ENCODE peak calls at places on chromosomes 4 and X, in ten cellular contexts. O is memory B cell; M is cardiac muscle cell; P is NCI-H2081; T is stimulated activated CD4-positive, alpha-beta T cell treated with anti-CD3 and anti-CD28 coated beads, Interleukin-1b, Interleukin-23, amount 100 ng/mL, for 24 hours; X is kidney glomerular epithelial cell; H is HEK293T; B is dermis blood vessel endothelial cell; G is D341Med; U is astrocyte of the spinal cord. N is an unnamed sample.

GRCh38 chrX:109472939-109473713 is 8.8 kb downstream of the GUCY2F start:
- DNase-seq in T (peak; percentile 1), B (peak; percentile 50), G (peak; percentile 18), H (peak; percentile 55), X (peak; percentile 53), P (no peak), M (peak; percentile 77), U (peak; percentile 77), O (no peak), N (peak; percentile 2)

GRCh38 chrX:71253253-71254091 is 468 bp downstream of the ZMYM3 start:
- DNase-seq in B (peak; percentile 66), U (peak; percentile 25), T (peak; percentile 5), M (peak; percentile 60), O (peak; percentile 3), H (peak; percentile 57), P (peak; percentile 47), G (peak; percentile 57), X (no peak), N (peak; percentile 37)

GRCh38 chr4:184148871-184149637 is 68.6 kb downstream of the ENPP6 start:
- DNase-seq in T (no peak), H (no peak), B (no peak), G (no peak), O (no peak), U (no peak), X (no peak), M (no peak), P (no peak), N (no peak)

GRCh38 chr4:61277785-61278184 is 77.7 kb downstream of the ADGRL3 start:
- DNase-seq in B (no peak), P (peak; percentile 89), M (no peak), O (no peak), T (no peak), U (peak; percentile 13), G (no peak), H (no peak), X (no peak), N (no peak)

GRCh38 chr4:112321768-112322684 is 24.9 kb downstream of the ALPK1 start:
- DNase-seq in M (peak; percentile 69), H (peak; percentile 56), U (peak; percentile 65), O (peak; percentile 79), G (peak; percentile 48), X (peak; percentile 39), P (peak; percentile 49), B (peak; percentile 78), T (peak; percentile 77), N (peak; percentile 56)

GRCh38 chr4:128225148-128225547 is 62.5 kb downstream of the PGRMC2 start:
- DNase-seq in P (no peak), U (peak; percentile 83), B (no peak), O (no peak), X (no peak), H (no peak), T (no peak), M (peak; percentile 50), G (no peak), N (no peak)

GRCh38 chrX:129798888-129799287 is 19.1 kb downstream of the SASH3 start:
- DNase-seq in H (no peak), M (no peak), U (no peak), P (no peak), B (peak; percentile 36), T (no peak), G (no peak), X (no peak), O (no peak), N (no peak)

GRCh38 chr4:138756519-138756918 is 259.1 kb upstream of the NOCT start:
- DNase-seq in M (no peak), G (no peak), H (no peak), B (no peak), T (no peak), X (no peak), U (no peak), O (no peak), P (no peak), N (no peak)

GRCh38 chr4:78002260-78002659 is 54.9 kb upstream of the FRAS1 start:
- DNase-seq in P (no peak), U (peak; percentile 26), T (no peak), M (peak; percentile 49), O (no peak), X (no peak), H (no peak), G (no peak), B (no peak), N (no peak)

GRCh38 chr4:27084685-27085356 is 224.2 kb downstream of the STIM2 start:
- DNase-seq in B (peak; percentile 23), M (peak; percentile 65), G (peak; percentile 91), U (peak; percentile 34), H (peak; percentile 64), O (no peak), X (no peak), P (peak; percentile 55), T (no peak), N (peak; percentile 25)

GRCh38 chr4:4425119-4425690 is 38.3 kb downstream of the NSG1 start:
- DNase-seq in G (peak; percentile 3), H (no peak), X (no peak), B (no peak), O (no peak), M (no peak), P (no peak), T (no peak), U (no peak), N (no peak)

GRCh38 chrX:154603438-154604430 is 15.3 kb downstream of the CTAG1B start:
- DNase-seq in X (peak; percentile 17), T (no peak), O (no peak), U (peak; percentile 70), G (no peak), P (no peak), H (peak; percentile 2), B (peak; percentile 57), M (no peak), N (no peak)

GRCh38 chr4:149140841-149141240 is 674.8 kb downstream of the IQCM start:
- DNase-seq in B (no peak), O (no peak), H (no peak), T (no peak), G (no peak), U (no peak), X (no peak), M (no peak), P (peak; percentile 9), N (no peak)

GRCh38 chrX:136227948-136228584 is 23.1 kb downstream of the MAP7D3 start:
- DNase-seq in G (no peak), X (no peak), U (no peak), H (no peak), M (no peak), B (peak; percentile 51), T (no peak), O (no peak), P (no peak), N (no peak)

GRCh38 chr4:7428261-7429068 is 6.3 kb downstream of the PSAPL1 start:
- DNase-seq in G (no peak), U (no peak), X (no peak), B (no peak), M (peak; percentile 75), H (no peak), P (no peak), O (no peak), T (no peak), N (no peak)

GRCh38 chrX:69501433-69501832 is 2.7 kb upstream of the NALF2 start:
- DNase-seq in G (peak; percentile 58), P (peak; percentile 50), M (peak; percentile 5), T (no peak), U (no peak), O (no peak), H (peak; percentile 56), X (no peak), B (peak; percentile 11), N (peak; percentile 74)

GRCh38 chr4:176883108-176883550 is 90.4 kb upstream of the VEGFC start:
- DNase-seq in U (no peak), T (no peak), B (peak; percentile 47), M (no peak), X (peak; percentile 24), P (no peak), O (no peak), G (no peak), H (no peak), N (no peak)

GRCh38 chr4:142016031-142016430 is 379.6 kb downstream of the IL15 start:
- DNase-seq in U (no peak), H (no peak), T (no peak), M (no peak), X (no peak), G (no peak), O (no peak), B (no peak), P (no peak), N (no peak)

GRCh38 chr4:140806175-140806574 is 50.0 kb upstream of the TBC1D9 start:
- DNase-seq in T (no peak), H (no peak), U (no peak), P (no peak), B (no peak), O (no peak), M (no peak), X (no peak), G (no peak), N (no peak)

GRCh38 chrX:52574416-52575275 is 57.8 kb upstream of the XAGE1B start:
- DNase-seq in X (peak; percentile 13), U (peak; percentile 60), T (peak; percentile 10), P (peak; percentile 55), B (peak; percentile 70), H (peak; percentile 42), G (peak; percentile 44), O (peak; percentile 21), M (peak; percentile 62), N (peak; percentile 49)

GRCh38 chrX:149877636-149878035 is 3.3 kb upstream of the MAGEA8 start:
- DNase-seq in O (no peak), M (no peak), U (no peak), T (no peak), H (no peak), B (no peak), G (no peak), P (no peak), X (peak; percentile 1), N (no peak)

GRCh38 chr4:107885865-107886264 is 45.5 kb upstream of the CYP2U1 start:
- DNase-seq in X (no peak), H (no peak), O (no peak), B (peak; percentile 15), G (no peak), P (no peak), T (no peak), M (no peak), U (no peak), N (no peak)

GRCh38 chr4:25703731-25704388 is 48.2 kb downstream of the SLC34A2 start:
- DNase-seq in M (peak; percentile 54), O (no peak), T (no peak), P (no peak), B (peak; percentile 48), X (peak; percentile 65), H (no peak), U (no peak), G (no peak), N (no peak)

GRCh38 chrX:150234126-150234525 is 129.0 kb upstream of the MAMLD1 start:
- DNase-seq in X (no peak), G (no peak), T (no peak), O (no peak), B (no peak), U (no peak), P (no peak), M (no peak), H (no peak), N (no peak)

GRCh38 chr4:130336585-130337217 is 1240.7 kb downstream of the C4orf33 start:
- DNase-seq in X (peak; percentile 34), M (peak; percentile 27), U (peak; percentile 42), H (no peak), P (peak; percentile 33), T (no peak), O (no peak), G (peak; percentile 44), B (no peak), N (peak; percentile 66)

GRCh38 chrX:133559909-133560308 is 144.6 kb upstream of the GPC4 start:
- DNase-seq in O (no peak), X (peak; percentile 9), T (no peak), B (no peak), M (no peak), H (no peak), G (no peak), U (no peak), P (no peak), N (no peak)

GRCh38 chr4:161317000-161317399 is 846.8 kb downstream of the FSTL5 start:
- DNase-seq in U (no peak), G (no peak), M (no peak), B (no peak), O (no peak), H (no peak), X (no peak), T (no peak), P (no peak), N (no peak)

GRCh38 chrX:128518508-128518907 is 466.3 kb upstream of the ACTRT1 start:
- DNase-seq in H (peak; percentile 22), T (no peak), B (peak; percentile 26), P (peak; percentile 21), M (peak; percentile 3), X (peak; percentile 36), U (peak; percentile 5), G (peak; percentile 33), O (no peak), N (peak; percentile 51)